ENCODE peak calls at places on chromosomes 3 and 15, in nine cellular contexts. N is retinal pigment epithelial cell, L is WTC11, I is ACHN, B is germinal center, A is IMR-90, W is RWPE1, T is amygdala, R is GM03348. O is an unnamed sample.

GRCh38 chr3:103791786-103792515 is 1357.1 kb downstream of the ZPLD1 start:
- DNase-seq in N (no peak), L (no peak), I (no peak), B (no peak), A (no peak), W (no peak), T (no peak), R (no peak), O (no peak)

GRCh38 chr3:127467386-127467785 is 123.1 kb downstream of the TPRA1 start:
- DNase-seq in N (no peak), L (peak), I (no peak), B (no peak), A (no peak), W (no peak), T (peak), R (no peak), O (no peak)

GRCh38 chr15:51382787-51383186 is 41.3 kb downstream of the GLDN start:
- DNase-seq in N (no peak), L (peak), I (peak), B (peak), A (peak), W (peak), T (peak), R (peak), O (no peak)

GRCh38 chr3:62368705-62369475 is 4.5 kb downstream of the FEZF2 start:
- DNase-seq in N (no peak), L (peak), I (no peak), B (no peak), A (no peak), W (no peak), T (peak), R (no peak), O (no peak)

GRCh38 chr3:65636326-65636725 is 402.4 kb downstream of the MAGI1 start:
- DNase-seq in N (no peak), L (no peak), I (no peak), B (no peak), A (no peak), W (no peak), T (no peak), R (no peak), O (no peak)

GRCh38 chr15:41919954-41920538 is 26.2 kb upstream of the SPTBN5 start:
- DNase-seq in N (no peak), L (no peak), I (no peak), B (no peak), A (peak), W (no peak), T (no peak), R (no peak), O (no peak)

GRCh38 chr3:116453676-116454346 is 8.5 kb upstream of the LSAMP start:
- DNase-seq in N (no peak), L (no peak), I (peak), B (no peak), A (peak), W (no peak), T (no peak), R (peak), O (no peak)

GRCh38 chr3:183106635-183107034 is 7.3 kb upstream of the MCCC1 start:
- DNase-seq in N (no peak), L (no peak), I (no peak), B (no peak), A (no peak), W (no peak), T (no peak), R (no peak), O (no peak)

GRCh38 chr15:92611995-92612745 is 43.4 kb downstream of the FAM174B start:
- DNase-seq in N (no peak), L (no peak), I (no peak), B (no peak), A (no peak), W (no peak), T (peak), R (no peak), O (no peak)

GRCh38 chr3:153026026-153026425 is 136.0 kb upstream of the RAP2B start:
- DNase-seq in N (no peak), L (no peak), I (peak), B (no peak), A (peak), W (peak), T (no peak), R (peak), O (no peak)

GRCh38 chr15:66580643-66581042 is 14.8 kb upstream of the LCTL start:
- DNase-seq in N (no peak), L (no peak), I (no peak), B (no peak), A (peak), W (no peak), T (no peak), R (peak), O (no peak)

GRCh38 chr3:131705558-131706051 is 202.8 kb upstream of the MRPL3 start:
- DNase-seq in N (no peak), L (no peak), I (no peak), B (no peak), A (no peak), W (no peak), T (no peak), R (no peak), O (peak)

GRCh38 chr3:163508212-163508611 is 1570.1 kb downstream of the SI start:
- DNase-seq in N (no peak), L (no peak), I (no peak), B (no peak), A (no peak), W (no peak), T (no peak), R (no peak), O (no peak)

GRCh38 chr3:119600732-119601131 is 3.0 kb downstream of the PLA1A start:
- DNase-seq in N (no peak), L (peak), I (peak), B (peak), A (no peak), W (no peak), T (no peak), R (peak), O (no peak)

GRCh38 chr15:69885182-69886041 is 212.3 kb downstream of the TLE3 start:
- DNase-seq in N (no peak), L (no peak), I (no peak), B (no peak), A (no peak), W (no peak), T (peak), R (no peak), O (no peak)

GRCh38 chr15:69025320-69025719 is 10.8 kb downstream of the NOX5 start:
- DNase-seq in N (no peak), L (no peak), I (no peak), B (no peak), A (peak), W (no peak), T (no peak), R (peak), O (no peak)